ENCODE peak calls at places on chromosomes 2 and 18, in six cellular contexts. C is breast epithelium, S is HCT116, Y is stomach, F is H1, W is spleen. K is an unnamed sample.

GRCh38 chr18:13547347-13547746 is 179.0 kb downstream of the FAM210A start:
- DNase-seq in C (no peak), S (no peak), Y (no peak), F (no peak), W (no peak), K (no peak)

GRCh38 chr18:50097702-50098101 is 97.2 kb downstream of the MYO5B start:
- DNase-seq in C (peak), S (peak), Y (peak), F (no peak), W (no peak), K (peak)

GRCh38 chr2:238290079-238290478 is 1.7 kb upstream of the PER2 start:
- DNase-seq in C (peak), S (peak), Y (peak), F (no peak), W (peak), K (peak)

GRCh38 chr2:217746741-217747287 is 256.0 kb downstream of the TNS1 start:
- DNase-seq in C (no peak), S (no peak), Y (no peak), F (peak), W (no peak), K (no peak)

GRCh38 chr2:75140288-75140687 is 59.0 kb downstream of the TACR1 start:
- DNase-seq in C (no peak), S (no peak), Y (no peak), F (no peak), W (no peak), K (no peak)

GRCh38 chr2:176446718-176447414 is 177.6 kb downstream of the MTX2 start:
- DNase-seq in C (no peak), S (no peak), Y (no peak), F (no peak), W (no peak), K (no peak)

GRCh38 chr2:205903549-205904129 is 182.3 kb downstream of the INO80D start:
- DNase-seq in C (no peak), S (peak), Y (peak), F (no peak), W (no peak), K (no peak)

GRCh38 chr2:186648130-186648529 is 45.7 kb upstream of the FAM171B start:
- DNase-seq in C (no peak), S (no peak), Y (no peak), F (no peak), W (no peak), K (no peak)

GRCh38 chr18:50330176-50330575 is 42.7 kb upstream of the CXXC1 start:
- DNase-seq in C (no peak), S (no peak), Y (no peak), F (no peak), W (no peak), K (no peak)

GRCh38 chr2:72036595-72036994 is 111.1 kb downstream of the CYP26B1 start:
- DNase-seq in C (no peak), S (no peak), Y (no peak), F (no peak), W (no peak), K (no peak)

GRCh38 chr2:106789185-106789584 is 96.8 kb downstream of the ST6GAL2 start:
- DNase-seq in C (no peak), S (no peak), Y (no peak), F (no peak), W (no peak), K (no peak)

GRCh38 chr2:45974056-45974455 is 322.6 kb downstream of the PRKCE start:
- DNase-seq in C (no peak), S (no peak), Y (no peak), F (no peak), W (no peak), K (no peak)

GRCh38 chr2:54535599-54536195 is 79.6 kb downstream of the SPTBN1 start:
- DNase-seq in C (no peak), S (no peak), Y (no peak), F (no peak), W (no peak), K (no peak)

GRCh38 chr18:32714571-32715148 is 58.2 kb downstream of the KLHL14 start:
- DNase-seq in C (no peak), S (peak), Y (peak), F (peak), W (no peak), K (no peak)

GRCh38 chr18:2459886-2460285 is 111.4 kb downstream of the METTL4 start:
- DNase-seq in C (no peak), S (no peak), Y (no peak), F (no peak), W (no peak), K (no peak)

GRCh38 chr2:200308421-200309295 is 2.2 kb downstream of the SPATS2L start:
- DNase-seq in C (no peak), S (no peak), Y (no peak), F (no peak), W (no peak), K (no peak)

GRCh38 chr2:4873328-4873727 is 818.9 kb upstream of the SOX11 start:
- DNase-seq in C (no peak), S (no peak), Y (no peak), F (no peak), W (no peak), K (no peak)

GRCh38 chr18:50626317-50626716 is 66.4 kb downstream of the MAPK4 start:
- DNase-seq in C (no peak), S (no peak), Y (no peak), F (no peak), W (no peak), K (no peak)

GRCh38 chr18:2104620-2105462 is 466.5 kb downstream of the METTL4 start:
- DNase-seq in C (no peak), S (peak), Y (peak), F (peak), W (peak), K (peak)

GRCh38 chr2:3171564-3172264 is 205.9 kb downstream of the EIPR1 start:
- DNase-seq in C (no peak), S (no peak), Y (no peak), F (no peak), W (peak), K (no peak)

DNA sequence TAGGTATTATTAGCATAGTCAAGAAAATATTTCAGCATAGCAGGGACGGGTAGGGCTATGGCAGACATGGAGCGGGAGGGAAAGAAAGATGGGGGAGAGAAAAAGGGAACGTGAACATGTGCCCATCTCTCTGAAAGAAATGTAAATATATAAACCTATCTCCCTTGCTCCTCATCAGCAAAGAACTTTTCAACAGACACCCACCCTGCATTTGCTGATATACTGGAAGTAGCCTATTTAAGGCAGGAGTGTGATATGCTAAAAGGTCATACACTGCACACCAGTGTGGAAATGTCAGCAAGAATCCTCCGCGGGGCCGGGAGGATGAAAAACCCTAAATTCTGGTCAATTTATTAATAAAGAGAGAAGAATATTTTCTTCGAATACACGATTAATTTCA is 1.7 kb downstream of the MBOAT2 start:
- DNase-seq in C (no peak), S (no peak), Y (no peak), F (no peak), W (no peak), K (no peak)
- H3K4me3 ChIP-seq in C (no peak), S (no peak), Y (no peak), F (no peak), W (peak), K (peak)

GRCh38 chr2:105498281-105498846 is 99.5 kb upstream of the FHL2 start:
- DNase-seq in C (no peak), S (no peak), Y (no peak), F (no peak), W (no peak), K (no peak)

GRCh38 chr2:105490956-105491355 is 92.1 kb upstream of the FHL2 start:
- DNase-seq in C (no peak), S (no peak), Y (no peak), F (no peak), W (no peak), K (no peak)

GRCh38 chr2:105497094-105497493 is 98.2 kb upstream of the FHL2 start:
- DNase-seq in C (no peak), S (no peak), Y (no peak), F (no peak), W (no peak), K (no peak)

GRCh38 chr2:105494683-105495425 is 96.0 kb upstream of the FHL2 start:
- DNase-seq in C (no peak), S (no peak), Y (peak), F (no peak), W (no peak), K (no peak)

GRCh38 chr2:105496271-105496670 is 97.4 kb upstream of the FHL2 start:
- DNase-seq in C (no peak), S (no peak), Y (no peak), F (no peak), W (no peak), K (no peak)
- TF ChIP-seq POLR2AphosphoS5 in C (peak), S (no peak), Y (no peak), F (no peak), W (no peak), K (no peak)

DNA sequence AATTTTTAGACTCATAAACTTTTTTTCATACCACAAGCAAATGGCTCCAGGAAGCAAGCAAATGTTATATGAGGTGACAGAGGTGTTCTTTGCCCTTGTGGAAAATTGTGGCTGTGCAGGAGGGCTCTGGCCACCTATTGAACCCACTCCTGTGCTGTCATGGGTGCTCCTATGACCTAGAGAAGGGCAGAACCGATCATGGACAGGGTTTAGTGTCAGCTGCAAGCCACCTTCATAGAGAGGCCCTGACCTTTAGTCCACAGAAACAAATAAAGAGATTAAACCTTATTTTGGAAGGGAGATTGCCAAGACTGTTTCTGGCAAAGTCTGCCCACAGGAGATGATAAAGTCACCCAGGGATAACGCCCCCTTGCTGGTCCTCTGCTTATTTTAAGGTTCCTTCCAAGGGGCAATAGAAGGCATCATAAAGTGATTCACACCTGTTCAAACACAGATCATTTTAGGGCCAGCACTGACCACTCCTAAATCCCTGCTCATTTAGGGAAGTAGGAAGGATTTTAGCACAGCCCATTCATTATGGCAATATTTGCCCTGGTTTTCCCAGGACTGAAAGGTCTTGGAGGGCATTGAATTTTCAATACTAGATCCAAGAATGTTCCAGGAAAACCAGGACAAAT is 26.1 kb upstream of the STAT4 start:
- DNase-seq in C (no peak), S (no peak), Y (no peak), F (no peak), W (no peak), K (no peak)
- TF ChIP-seq CTCF in C (no peak), S (no peak), Y (no peak), F (no peak), W (no peak), K (no peak)

GRCh38 chr2:172564376-172564775 is 8.5 kb downstream of the PDK1 start:
- DNase-seq in C (no peak), S (no peak), Y (no peak), F (no peak), W (no peak), K (no peak)

GRCh38 chr2:172560721-172561120 is 4.8 kb downstream of the PDK1 start:
- DNase-seq in C (no peak), S (no peak), Y (no peak), F (no peak), W (no peak), K (no peak)

GRCh38 chr2:172558372-172558771 is 2.5 kb downstream of the PDK1 start:
- DNase-seq in C (no peak), S (no peak), Y (no peak), F (no peak), W (no peak), K (no peak)

GRCh38 chr2:172562298-172562697 is 6.4 kb downstream of the PDK1 start:
- DNase-seq in C (no peak), S (no peak), Y (no peak), F (no peak), W (no peak), K (no peak)

GRCh38 chr2:172561270-172561669 is 5.4 kb downstream of the PDK1 start:
- DNase-seq in C (no peak), S (no peak), Y (no peak), F (no peak), W (no peak), K (no peak)
- H3K4me3 ChIP-seq in C (no peak), S (no peak), Y (no peak), F (no peak), W (peak), K (no peak)

GRCh38 chr2:215071676-215072075 is 66.8 kb downstream of the ABCA12 start:
- DNase-seq in C (no peak), S (no peak), Y (no peak), F (no peak), W (no peak), K (no peak)
- TF ChIP-seq POLR2AphosphoS5 in C (no peak), S (no peak), Y (no peak), F (no peak), W (no peak), K (no peak)

GRCh38 chr2:80968450-80968849 is 663.9 kb upstream of the LRRTM1 start:
- DNase-seq in C (no peak), S (no peak), Y (no peak), F (no peak), W (no peak), K (no peak)
- TF ChIP-seq CTCF in C (no peak), S (peak), Y (no peak), F (peak), W (no peak), K (no peak)

GRCh38 chr2:44932564-44933392 is 8.7 kb upstream of the SIX3 start:
- DNase-seq in C (no peak), S (no peak), Y (no peak), F (peak), W (no peak), K (no peak)
- H3K4me3 ChIP-seq in C (no peak), S (no peak), Y (no peak), F (peak), W (peak), K (no peak)

DNA sequence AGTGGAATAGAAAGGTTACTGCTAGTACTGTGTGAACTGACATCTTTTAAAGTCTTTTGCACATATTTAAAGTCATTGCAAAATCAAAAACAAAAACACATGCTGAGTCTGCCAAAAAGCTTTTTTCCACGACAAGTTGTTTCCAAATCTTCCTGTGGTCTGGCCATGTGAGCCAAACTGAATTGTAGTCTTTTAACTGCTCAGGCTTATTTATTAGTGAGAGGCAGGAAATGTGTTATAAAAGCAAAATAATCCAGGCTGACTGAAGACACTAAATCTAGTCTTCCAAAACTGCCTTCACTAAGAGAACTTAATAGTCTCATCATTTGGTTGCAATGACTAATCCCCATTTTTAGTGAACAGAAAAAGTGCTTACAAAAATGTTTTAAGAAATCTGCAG is 2.3 kb downstream of the KRCC1 start:
- DNase-seq in C (no peak), S (no peak), Y (no peak), F (no peak), W (no peak), K (no peak)
- TF ChIP-seq POLR2AphosphoS5 in C (peak), S (no peak), Y (no peak), F (no peak), W (no peak), K (no peak)

GRCh38 chr18:8883409-8883668 is 178.0 kb downstream of the MTCL1 start:
- DNase-seq in C (no peak), S (peak), Y (no peak), F (no peak), W (no peak), K (no peak)

GRCh38 chr18:8881103-8881502 is 175.7 kb downstream of the MTCL1 start:
- DNase-seq in C (no peak), S (no peak), Y (no peak), F (no peak), W (no peak), K (no peak)

GRCh38 chr18:8876887-8877286 is 171.5 kb downstream of the MTCL1 start:
- DNase-seq in C (no peak), S (no peak), Y (no peak), F (no peak), W (no peak), K (no peak)

DNA sequence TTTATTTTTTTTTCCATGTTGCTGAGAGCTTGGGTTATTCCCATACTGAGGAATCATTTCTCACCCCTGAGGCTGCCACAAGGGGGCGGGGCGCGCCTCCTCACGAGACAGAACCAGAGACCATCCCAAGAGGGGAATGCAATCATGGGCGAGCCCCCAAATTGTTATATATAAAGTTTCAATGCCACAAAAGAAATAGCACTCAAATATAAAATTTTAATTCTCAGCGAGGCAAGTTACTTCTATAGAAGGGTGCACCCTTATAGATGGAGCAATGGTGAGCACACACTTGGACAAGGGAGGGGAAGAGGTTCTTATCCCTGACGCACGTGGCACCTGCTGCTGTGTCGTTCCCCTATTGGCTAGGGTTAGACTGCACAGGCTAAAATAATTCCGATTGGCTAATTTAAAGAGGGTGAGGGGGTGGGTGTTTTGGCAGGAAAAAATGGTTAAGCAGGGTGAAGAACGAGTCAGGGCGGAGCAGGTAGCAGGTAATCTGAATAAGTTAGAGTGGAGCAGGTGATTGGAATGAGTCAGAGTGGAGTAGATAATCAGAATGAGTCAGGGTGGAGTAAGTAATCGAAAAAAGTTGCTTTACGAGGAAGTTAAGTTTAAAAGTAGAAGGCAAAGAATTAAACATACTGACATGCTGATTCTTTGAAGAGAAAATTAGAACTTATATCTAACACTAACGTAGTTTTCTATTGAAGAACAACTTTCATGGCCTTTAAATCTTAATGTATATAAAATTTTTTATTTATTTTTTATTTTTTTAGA is 177.5 kb downstream of the MTCL1 start:
- DNase-seq in C (no peak), S (peak), Y (no peak), F (peak), W (no peak), K (peak)
- TF ChIP-seq CTCF in C (no peak), S (peak), Y (no peak), F (peak), W (no peak), K (no peak)

GRCh38 chr2:143263045-143263625 is 133.9 kb downstream of the ARHGAP15 start:
- DNase-seq in C (no peak), S (no peak), Y (no peak), F (no peak), W (no peak), K (no peak)

GRCh38 chr2:143261986-143262784 is 133.0 kb downstream of the ARHGAP15 start:
- DNase-seq in C (no peak), S (no peak), Y (no peak), F (no peak), W (peak), K (no peak)

GRCh38 chr2:143255899-143256298 is 126.7 kb downstream of the ARHGAP15 start:
- DNase-seq in C (no peak), S (no peak), Y (no peak), F (no peak), W (no peak), K (no peak)

GRCh38 chr2:143258126-143258892 is 129.1 kb downstream of the ARHGAP15 start:
- DNase-seq in C (no peak), S (no peak), Y (no peak), F (no peak), W (no peak), K (no peak)

DNA sequence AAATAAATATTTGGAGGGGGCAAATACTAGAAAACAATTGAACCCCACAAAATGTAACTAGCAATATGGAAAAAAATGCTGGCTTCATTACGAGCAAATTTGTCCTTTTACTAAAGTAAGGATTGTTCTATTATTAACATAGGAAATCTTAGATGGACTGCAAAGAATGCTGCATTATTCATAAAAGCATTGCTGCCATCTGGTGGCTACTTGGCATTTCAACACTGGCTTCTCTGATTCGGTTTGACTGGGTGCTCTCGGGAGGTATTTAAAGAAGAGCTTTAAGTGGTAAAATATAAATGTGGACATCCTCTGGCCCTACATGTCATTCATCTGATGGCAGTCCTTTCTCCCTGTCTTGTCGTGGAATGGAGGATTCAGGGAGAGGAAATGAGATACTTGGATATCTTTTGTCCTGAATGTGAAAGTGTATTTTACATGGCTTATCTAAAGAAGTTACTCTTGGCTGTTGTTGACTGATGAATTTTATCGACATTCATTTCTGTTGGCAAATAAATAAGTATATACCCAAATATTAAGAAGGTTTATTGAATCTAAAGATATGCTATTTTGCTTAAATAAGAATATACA is 130.2 kb downstream of the ARHGAP15 start:
- DNase-seq in C (no peak), S (peak), Y (peak), F (peak), W (no peak), K (no peak)
- H3K4me3 ChIP-seq in C (no peak), S (no peak), Y (no peak), F (no peak), W (peak), K (no peak)

K was measured in upper lobe of left lung.